ENCODE peak calls at places on chromosomes 16 and 17, in five cellular contexts. H is ascending aorta, B is IMR-90, V is Panc1, U is body of pancreas. Q is an unnamed sample. For H3K4me1, the result is how much of the 10 kb centered on the place peaks cover.

GRCh38 chr16:55663770-55664677 is 8.2 kb downstream of the SLC6A2 start:
- DNase-seq in V (no peak), H (no peak), U (no peak), B (no peak), Q (no peak)

GRCh38 chr16:55913717-55914116 is 38.5 kb upstream of the CES5A start:
- DNase-seq in U (peak), V (no peak), H (no peak), B (no peak), Q (no peak)

GRCh38 chr17:17232303-17232621 is 4.7 kb downstream of the FLCN start:
- DNase-seq in H (no peak), B (no peak), V (no peak), U (no peak), Q (peak)

GRCh38 chr16:76573281-76573680 is 296.1 kb downstream of the CNTNAP4 start:
- DNase-seq in H (no peak), V (no peak), U (no peak), B (no peak), Q (no peak)

GRCh38 chr17:6231886-6232767 is 161.9 kb downstream of the WSCD1 start:
- DNase-seq in B (no peak), H (no peak), V (no peak), U (no peak), Q (peak)

GRCh38 chr16:89338863-89339262 is 121.4 kb downstream of the ZNF778 start:
- DNase-seq in H (no peak), V (no peak), U (no peak), B (no peak), Q (no peak)

GRCh38 chr17:41802961-41803682 is 8.6 kb downstream of the P3H4 start:
- DNase-seq in H (no peak), B (no peak), U (no peak), V (no peak), Q (no peak)

GRCh38 chr16:48165961-48166578 is 10.3 kb upstream of the ABCC12 start:
- DNase-seq in U (no peak), B (peak), H (no peak), V (no peak), Q (peak)

GRCh38 chr16:19601083-19601976 is 45.8 kb downstream of the VPS35L start:
- DNase-seq in B (peak), U (peak), V (no peak), H (no peak), Q (peak)

DNA sequence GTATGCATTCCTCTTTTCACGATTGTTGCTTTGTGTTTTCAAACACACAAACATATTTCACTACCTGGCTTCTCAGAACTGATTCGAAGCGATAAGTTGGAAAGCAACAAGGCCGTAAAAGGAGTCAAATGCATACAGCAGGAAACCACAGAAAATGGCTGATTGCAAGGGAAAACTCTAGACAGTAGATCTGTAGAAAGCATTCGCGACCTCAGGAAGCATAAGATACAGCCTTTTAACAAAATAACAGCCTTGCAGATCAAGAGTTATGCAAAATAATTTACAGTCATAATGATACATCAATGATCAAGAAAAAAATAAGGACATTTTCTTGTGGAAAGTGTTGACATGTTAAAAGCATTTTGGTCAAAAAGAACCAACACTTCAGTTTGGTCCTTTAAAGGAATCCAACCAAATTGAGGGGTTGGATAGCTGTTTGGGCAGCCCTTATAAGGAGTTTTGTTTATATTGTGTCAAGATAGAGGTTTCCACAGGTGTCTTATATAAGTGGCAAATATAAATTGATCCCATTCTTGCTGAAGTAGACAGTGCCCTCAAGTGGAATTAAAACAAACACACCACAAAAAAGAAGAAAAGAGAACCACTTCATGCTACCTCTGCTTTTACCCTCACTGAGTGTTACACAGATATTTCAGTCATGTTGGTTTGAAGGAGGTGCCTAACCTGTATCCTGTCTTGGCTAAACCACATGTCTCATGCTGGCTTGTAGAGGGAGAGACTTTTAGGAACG is 5.5 kb downstream of the CYLD start:
- DNase-seq in B (no peak), V (no peak), H (no peak), U (no peak), Q (no peak)
- H3K4me3 ChIP-seq in B (no peak), V (no peak), H (no peak), U (no peak), Q (no peak)

DNA sequence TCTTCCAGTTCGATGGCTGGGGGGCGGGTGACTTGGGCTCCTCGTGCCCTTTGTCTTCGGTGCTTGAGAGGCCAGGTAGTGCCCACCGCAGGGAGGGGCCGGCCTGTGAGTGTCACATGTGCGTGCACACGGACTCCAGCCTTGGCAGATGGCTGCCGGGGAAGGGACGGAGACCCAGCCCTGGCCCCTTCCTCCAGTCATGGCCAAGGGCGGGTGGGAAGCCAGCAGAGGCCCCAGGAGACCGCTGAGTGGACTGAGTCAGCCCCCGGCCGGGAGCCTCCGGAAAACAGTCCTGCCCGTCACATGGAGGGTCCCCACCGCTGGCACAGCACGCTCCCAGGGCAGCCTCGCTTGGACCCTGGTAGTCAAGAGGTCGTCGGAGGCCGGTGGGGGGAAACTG is 4.2 kb downstream of the GLIS2 start:
- DNase-seq in B (no peak), U (no peak), V (no peak), H (no peak), Q (no peak)
- H3K4me1 ChIP-seq in B (under half), U (half or more), V (half or more), H (half or more), Q (under half)

DNA sequence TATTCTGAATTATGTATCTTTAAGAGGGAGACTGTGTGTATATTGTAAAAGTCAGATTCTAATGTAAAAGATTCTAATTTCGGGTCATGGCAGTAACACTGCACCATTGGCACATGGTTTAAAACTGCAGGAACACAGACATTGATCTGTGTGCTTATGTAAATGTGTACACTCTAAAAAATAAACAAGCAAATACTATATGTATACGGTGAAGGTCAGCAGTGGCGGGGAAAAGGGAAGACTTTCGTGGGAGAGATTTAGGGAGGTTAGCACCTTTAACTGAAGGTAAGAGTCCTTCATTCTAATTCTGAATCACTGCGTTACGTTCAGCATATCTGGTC is 157.8 kb upstream of the FAM20A start:
- DNase-seq in B (no peak), H (no peak), U (no peak), V (no peak), Q (no peak)
- H3K27ac ChIP-seq in B (peak), H (peak), U (peak), V (peak), Q (peak)

GRCh38 chr16:21634216-21634615 is 18.2 kb downstream of the IGSF6 start:
- DNase-seq in B (no peak), H (no peak), U (no peak), V (no peak), Q (no peak)

GRCh38 chr16:21625026-21625425 is 25.6 kb downstream of the METTL9 start:
- DNase-seq in U (no peak), H (no peak), B (no peak), V (no peak), Q (no peak)

GRCh38 chr16:21626659-21627277 is 25.6 kb downstream of the IGSF6 start:
- DNase-seq in B (peak), V (no peak), U (peak), H (no peak), Q (no peak)

GRCh38 chr16:21628196-21628726 is 24.1 kb downstream of the IGSF6 start:
- DNase-seq in B (no peak), H (no peak), U (no peak), V (no peak), Q (no peak)

GRCh38 chr16:21628772-21629171 is 23.6 kb downstream of the IGSF6 start:
- DNase-seq in H (no peak), U (no peak), V (no peak), B (peak), Q (no peak)
- H3K4me3 ChIP-seq in H (no peak), U (no peak), V (no peak), B (no peak), Q (no peak)

GRCh38 chr16:74298104-74298503 is 1.5 kb downstream of the PSMD7 start:
- DNase-seq in H (no peak), V (no peak), U (no peak), B (no peak), Q (no peak)
- H3K4me1 ChIP-seq in H (under half), V (under half), U (under half), B (under half), Q (under half)

DNA sequence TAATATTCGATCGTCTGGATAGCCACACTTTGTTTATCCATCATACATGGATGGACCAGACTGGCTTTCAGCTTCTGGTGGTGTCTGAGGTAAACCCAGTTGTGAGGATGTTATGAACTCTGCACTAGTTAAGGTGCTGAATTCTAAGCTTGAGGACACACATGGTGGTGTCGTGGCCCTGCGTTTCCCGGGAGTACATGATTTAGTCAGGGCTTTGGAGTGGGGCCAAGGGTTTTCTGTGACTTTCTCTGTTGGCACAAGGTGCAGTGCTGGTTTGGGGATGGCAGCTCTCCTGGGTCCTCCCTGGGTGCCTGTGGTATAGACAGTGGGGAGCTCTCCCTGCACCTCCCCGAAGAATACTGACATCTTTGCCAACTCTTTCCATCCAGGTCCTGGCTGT is 116.6 kb downstream of the SPECC1 start:
- DNase-seq in V (no peak), U (no peak), B (no peak), H (no peak), Q (no peak)
- H3K27ac ChIP-seq in V (no peak), U (no peak), B (no peak), H (no peak), Q (no peak)

GRCh38 chr16:85898521-85899442 is at the start of gene IRF8:
- DNase-seq in U (peak), V (no peak), B (no peak), H (no peak), Q (no peak)
- H3K4me3 ChIP-seq in U (peak), V (peak), B (peak), H (peak), Q (no peak)

GRCh38 chr17:58327363-58328194 is 1.0 kb downstream of the TSPOAP1 start:
- DNase-seq in V (no peak), B (no peak), H (no peak), U (no peak), Q (no peak)
- H3K4me1 ChIP-seq in V (under half), B (under half), H (under half), U (under half), Q (under half)

Q was measured in SJCRH30.